ENCODE peak calls at places on chromosomes 4 and X, in ten cellular contexts. F, J, M, T, I, Q, H, U, P and V are unnamed samples.
A peak's percentile ranks its signal among the peaks of the same experiment; 100 is the strongest.

GRCh38 chr4:174425669-174426068 is 96.6 kb downstream of the HPGD start:
- DNase-seq in F (no peak), J (no peak), Q (no peak), H (no peak), T (no peak), U (no peak), I (no peak), M (no peak), P (no peak), V (no peak)

GRCh38 chr4:81452452-81453011 is 19.2 kb downstream of the RASGEF1B start:
- DNase-seq in U (no peak), Q (no peak), I (no peak), J (no peak), T (no peak), P (no peak), M (no peak), F (no peak), H (peak; percentile 64), V (no peak)

GRCh38 chrX:151776113-151776790 is 41.7 kb downstream of the CNGA2 start:
- DNase-seq in M (no peak), T (no peak), I (no peak), U (no peak), H (no peak), Q (no peak), F (no peak), J (no peak), P (no peak), V (no peak)

GRCh38 chrX:19017271-19017670 is 33.4 kb upstream of the PHKA2 start:
- DNase-seq in J (no peak), I (no peak), H (no peak), M (no peak), Q (no peak), P (no peak), U (no peak), T (no peak), F (no peak), V (no peak)

GRCh38 chrX:16604300-16604699 is 45.7 kb upstream of the S100G start:
- DNase-seq in H (no peak), T (no peak), I (no peak), U (no peak), Q (no peak), F (no peak), J (no peak), P (no peak), M (no peak), V (no peak)

GRCh38 chr4:112423591-112423990 is 92.4 kb downstream of the NEUROG2 start:
- DNase-seq in Q (no peak), F (no peak), U (no peak), M (no peak), P (no peak), T (no peak), H (no peak), I (no peak), J (no peak), V (no peak)

GRCh38 chr4:3729885-3730226 is 36.3 kb upstream of the ADRA2C start:
- DNase-seq in I (no peak), T (no peak), Q (no peak), F (no peak), H (no peak), U (no peak), P (no peak), M (no peak), J (no peak), V (no peak)

GRCh38 chr4:635851-636627 is 10.7 kb downstream of the PDE6B start:
- DNase-seq in T (no peak), U (peak; percentile 82), P (no peak), H (no peak), J (peak; percentile 44), F (peak; percentile 67), Q (no peak), I (peak; percentile 37), M (no peak), V (peak; percentile 35)

GRCh38 chr4:17721496-17722360 is 59.7 kb downstream of the FAM184B start:
- DNase-seq in F (no peak), M (no peak), I (no peak), Q (no peak), J (no peak), U (peak; percentile 19), T (no peak), P (no peak), H (peak; percentile 76), V (no peak)

GRCh38 chr4:26854701-26855100 is 5.9 kb upstream of the STIM2 start:
- DNase-seq in U (no peak), P (no peak), F (no peak), I (no peak), J (no peak), T (no peak), Q (no peak), M (no peak), H (no peak), V (no peak)

GRCh38 chr4:10417720-10418119 is 39.5 kb downstream of the ZNF518B start:
- DNase-seq in Q (no peak), H (no peak), M (no peak), J (no peak), T (no peak), U (no peak), I (no peak), P (no peak), F (no peak), V (no peak)

GRCh38 chrX:13473666-13474516 is 95.5 kb upstream of the EGFL6 start:
- DNase-seq in Q (no peak), H (no peak), P (peak; percentile 56), T (no peak), F (no peak), I (no peak), J (no peak), M (no peak), U (no peak), V (no peak)

GRCh38 chr4:143626134-143626859 is 74.2 kb downstream of the FREM3 start:
- DNase-seq in P (no peak), I (peak; percentile 52), H (no peak), J (peak; percentile 89), Q (no peak), U (no peak), M (peak; percentile 17), F (peak; percentile 90), T (peak; percentile 78), V (peak; percentile 89)

GRCh38 chrX:1391370-1391706 is 575 bp downstream of the SLC25A6 start:
- DNase-seq in J (no peak), T (no peak), I (no peak), M (no peak), Q (no peak), P (no peak), H (no peak), F (no peak), U (no peak), V (no peak)

GRCh38 chr4:13859423-13859822 is 231.9 kb upstream of the BOD1L1 start:
- DNase-seq in M (no peak), P (no peak), Q (no peak), J (no peak), T (no peak), F (no peak), H (no peak), U (no peak), I (no peak), V (no peak)

GRCh38 chr4:4781936-4782754 is 77.3 kb upstream of the MSX1 start:
- DNase-seq in F (no peak), M (no peak), T (no peak), Q (no peak), U (peak; percentile 6), H (no peak), J (no peak), I (no peak), P (no peak), V (no peak)

GRCh38 chr4:102759835-102760644 is 728 bp downstream of the MANBA start:
- DNase-seq in I (no peak), T (peak; percentile 15), U (no peak), F (no peak), J (peak; percentile 81), Q (peak; percentile 77), M (no peak), H (peak; percentile 67), P (no peak), V (no peak)

GRCh38 chr4:169266081-169266480 is 4.7 kb downstream of the SH3RF1 start:
- DNase-seq in M (no peak), I (no peak), T (no peak), H (no peak), P (no peak), U (no peak), J (no peak), F (no peak), Q (no peak), V (no peak)

GRCh38 chr4:169263791-169264392 is 6.9 kb downstream of the SH3RF1 start:
- DNase-seq in M (peak; percentile 73), J (no peak), H (no peak), F (no peak), I (peak; percentile 71), T (no peak), Q (no peak), P (no peak), U (no peak), V (no peak)

GRCh38 chr4:169268951-169269781 is 1.6 kb downstream of the SH3RF1 start:
- DNase-seq in I (no peak), Q (no peak), P (no peak), U (no peak), T (no peak), F (no peak), M (peak; percentile 26), H (peak; percentile 63), J (no peak), V (no peak)

GRCh38 chr4:169266661-169267060 is 4.1 kb downstream of the SH3RF1 start:
- DNase-seq in J (no peak), I (no peak), M (no peak), F (no peak), T (no peak), U (no peak), H (no peak), P (no peak), Q (no peak), V (no peak)

GRCh38 chr4:169267070-169267469 is 3.7 kb downstream of the SH3RF1 start:
- DNase-seq in F (no peak), U (no peak), P (no peak), T (no peak), M (no peak), J (no peak), H (no peak), I (no peak), Q (no peak), V (no peak)
- H3K4me1 ChIP-seq in F (peaks cover 5% of the 10 kb centered on the region), U (peaks cover 62% of the 10 kb centered on the region), P (peaks cover 13% of the 10 kb centered on the region), T (peaks cover 3% of the 10 kb centered on the region), M (peaks cover 47% of the 10 kb centered on the region), J (no peaks in the 10 kb centered on the region), H (peaks cover 20% of the 10 kb centered on the region), I (peaks cover 71% of the 10 kb centered on the region), Q (peaks cover 10% of the 10 kb centered on the region), V (peaks cover 2% of the 10 kb centered on the region)

GRCh38 chr4:140351778-140352177 is 21.7 kb upstream of the SCOC start:
- DNase-seq in I (no peak), F (no peak), U (no peak), Q (no peak), T (no peak), P (no peak), M (no peak), J (no peak), H (no peak), V (no peak)
- H3K4me1 ChIP-seq in I (no peaks in the 10 kb centered on the region), F (no peaks in the 10 kb centered on the region), U (no peaks in the 10 kb centered on the region), Q (peaks cover 13% of the 10 kb centered on the region), T (no peaks in the 10 kb centered on the region), P (no peaks in the 10 kb centered on the region), M (no peaks in the 10 kb centered on the region), J (no peaks in the 10 kb centered on the region), H (no peaks in the 10 kb centered on the region), V (no peaks in the 10 kb centered on the region)

GRCh38 chrX:107674480-107675364 is 46.4 kb downstream of the PRPS1 start:
- DNase-seq in H (peak; percentile 63), U (no peak), M (peak; percentile 51), J (peak; percentile 88), I (peak; percentile 69), F (peak; percentile 86), P (peak; percentile 27), T (peak; percentile 80), Q (peak; percentile 86), V (peak; percentile 75)
- H3K4me1 ChIP-seq in H (peaks cover 41% of the 10 kb centered on the region), U (peaks cover 32% of the 10 kb centered on the region), M (peaks cover 27% of the 10 kb centered on the region), J (no peaks in the 10 kb centered on the region), I (peaks cover 49% of the 10 kb centered on the region), F (peaks cover 29% of the 10 kb centered on the region), P (peaks cover 39% of the 10 kb centered on the region), T (peaks cover 8% of the 10 kb centered on the region), Q (peaks cover 65% of the 10 kb centered on the region), V (no peaks in the 10 kb centered on the region)

GRCh38 chrX:2707334-2707760 is 16.3 kb downstream of the CD99 start:
- DNase-seq in F (peak; percentile 82), I (no peak), H (peak; percentile 98), P (no peak), Q (peak; percentile 82), J (peak; percentile 80), T (peak; percentile 40), U (no peak), M (peak; percentile 52), V (peak; percentile 74)
- H3K4me1 ChIP-seq in F (peaks cover 29% of the 10 kb centered on the region), I (peaks cover 83% of the 10 kb centered on the region), H (peaks cover 35% of the 10 kb centered on the region), P (no peaks in the 10 kb centered on the region), Q (peaks cover 80% of the 10 kb centered on the region), J (no peaks in the 10 kb centered on the region), T (peaks cover 56% of the 10 kb centered on the region), U (peaks cover 83% of the 10 kb centered on the region), M (peaks cover 16% of the 10 kb centered on the region), V (no peaks in the 10 kb centered on the region)